ENCODE peak calls at places on chromosomes 6 and 20, in six cellular contexts. L is brain microvascular endothelial cell; V is uterus; T is GM23248; E is naive thymus-derived CD4-positive, alpha-beta T cell; M is heart left ventricle. H is an unnamed sample.

GRCh38 chr20:54545959-54546358 is 70.6 kb downstream of the DOK5 start:
- DNase-seq in L (peak; percentile 34), V (no peak), T (peak; percentile 4), E (no peak), M (no peak), H (no peak)

GRCh38 chr6:89353702-89354392 is 1.3 kb upstream of the UBE2J1 start:
- DNase-seq in L (no peak), V (no peak), T (no peak), E (no peak), M (no peak), H (no peak)

GRCh38 chr6:168274046-168274952 is 45.3 kb downstream of the DACT2 start:
- DNase-seq in L (no peak), V (no peak), T (no peak), E (no peak), M (no peak), H (no peak)

GRCh38 chr20:45181639-45182038 is 6.9 kb downstream of the PI3 start:
- DNase-seq in L (no peak), V (no peak), T (peak; percentile 17), E (no peak), M (no peak), H (peak; percentile 28)

GRCh38 chr20:24948939-24949679 is at the start of gene CST7:
- DNase-seq in L (no peak), V (no peak), T (no peak), E (peak; percentile 82), M (peak; percentile 82), H (peak; percentile 16)

GRCh38 chr6:71123051-71123450 is 165.6 kb upstream of the OGFRL1 start:
- DNase-seq in L (peak; percentile 64), V (no peak), T (no peak), E (no peak), M (no peak), H (no peak)

GRCh38 chr20:45372646-45373352 is 5.3 kb downstream of the TP53TG5 start:
- DNase-seq in L (no peak), V (no peak), T (peak; percentile 72), E (no peak), M (no peak), H (no peak)

GRCh38 chr6:18985958-18986357 is 598.8 kb downstream of the RNF144B start:
- DNase-seq in L (no peak), V (no peak), T (no peak), E (no peak), M (no peak), H (no peak)

GRCh38 chr6:33013608-33014007 is 4.2 kb upstream of the HLA-DOA start:
- DNase-seq in L (no peak), V (no peak), T (no peak), E (no peak), M (no peak), H (no peak)

GRCh38 chr20:2302369-2302768 is 6.6 kb downstream of the TGM3 start:
- DNase-seq in L (no peak), V (no peak), T (no peak), E (no peak), M (no peak), H (no peak)

GRCh38 chr20:50562262-50562701 is 52.1 kb downstream of the PTPN1 start:
- DNase-seq in L (no peak), V (no peak), T (no peak), E (no peak), M (no peak), H (no peak)

GRCh38 chr20:50560867-50561266 is 50.7 kb downstream of the PTPN1 start:
- DNase-seq in L (no peak), V (no peak), T (no peak), E (no peak), M (no peak), H (no peak)

GRCh38 chr20:50563133-50563944 is 53.2 kb downstream of the PTPN1 start:
- DNase-seq in L (no peak), V (no peak), T (no peak), E (no peak), M (no peak), H (no peak)

GRCh38 chr20:50559856-50560623 is 49.9 kb downstream of the PTPN1 start:
- DNase-seq in L (no peak), V (no peak), T (no peak), E (no peak), M (no peak), H (no peak)

DNA sequence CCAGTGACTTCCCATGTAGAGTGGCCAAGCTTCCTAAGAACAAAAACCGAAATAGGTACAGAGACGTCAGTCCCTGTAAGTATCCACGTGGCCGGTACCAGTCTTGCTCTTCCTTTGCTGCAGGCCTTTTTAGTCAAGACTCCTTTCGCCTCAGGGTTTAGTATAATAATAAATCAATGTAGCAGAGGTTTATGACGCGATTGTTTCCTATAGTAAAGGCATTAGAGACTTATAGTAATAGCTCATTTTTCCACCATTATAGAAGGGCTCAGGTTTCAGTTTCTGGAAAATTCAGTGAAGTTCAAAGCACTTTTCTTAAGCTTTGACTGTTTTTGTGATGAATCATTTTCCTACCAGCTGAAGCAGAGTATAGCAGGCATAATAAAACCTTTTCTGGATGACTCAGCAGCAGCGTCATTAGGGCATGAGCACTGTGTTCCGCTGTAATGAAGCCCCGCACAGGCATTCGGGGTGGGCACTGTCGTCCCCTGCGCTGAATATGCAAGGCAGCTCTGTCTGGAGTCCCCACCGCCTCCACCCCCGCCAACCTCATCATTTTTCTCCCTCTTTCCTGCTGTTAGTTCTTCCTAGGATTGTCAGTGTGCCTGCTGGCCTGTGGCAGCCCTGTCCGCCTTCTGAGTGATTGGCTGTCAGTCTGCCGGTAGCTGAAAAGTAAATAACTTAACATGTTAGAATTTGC is 51.3 kb downstream of the PTPN1 start:
- DNase-seq in L (peak; percentile 92), V (peak; percentile 76), T (peak; percentile 96), E (no peak), M (no peak), H (peak; percentile 84)
- H3K4me3 ChIP-seq in L (peak overlapping the region; percentile 20), V (no peak overlapping the region), T (peak overlapping the region; percentile 9), E (no peak overlapping the region), M (no peak overlapping the region), H (no peak overlapping the region)

GRCh38 chr6:1553562-1554088 is 56.1 kb upstream of the FOXC1 start:
- DNase-seq in L (no peak), V (no peak), T (peak; percentile 31), E (no peak), M (no peak), H (no peak)
- H3K4me3 ChIP-seq in L (no peak overlapping the region), V (no peak overlapping the region), T (peak overlapping the region; percentile 77), E (no peak overlapping the region), M (no peak overlapping the region), H (no peak overlapping the region)

GRCh38 chr6:76052314-76052713 is 20.1 kb downstream of the IMPG1 start:
- DNase-seq in L (no peak), V (no peak), T (no peak), E (no peak), M (no peak), H (no peak)
- H3K4me3 ChIP-seq in L (no peak overlapping the region), V (no peak overlapping the region), T (no peak overlapping the region), E (no peak overlapping the region), M (no peak overlapping the region), H (no peak overlapping the region)

GRCh38 chr6:85674604-85675003 is 31.9 kb upstream of the SYNCRIP start:
- DNase-seq in L (no peak), V (no peak), T (no peak), E (no peak), M (no peak), H (no peak)
- H3K4me3 ChIP-seq in L (no peak overlapping the region), V (no peak overlapping the region), T (peak overlapping the region; percentile 81), E (peak overlapping the region; percentile 98), M (no peak overlapping the region), H (no peak overlapping the region)

DNA sequence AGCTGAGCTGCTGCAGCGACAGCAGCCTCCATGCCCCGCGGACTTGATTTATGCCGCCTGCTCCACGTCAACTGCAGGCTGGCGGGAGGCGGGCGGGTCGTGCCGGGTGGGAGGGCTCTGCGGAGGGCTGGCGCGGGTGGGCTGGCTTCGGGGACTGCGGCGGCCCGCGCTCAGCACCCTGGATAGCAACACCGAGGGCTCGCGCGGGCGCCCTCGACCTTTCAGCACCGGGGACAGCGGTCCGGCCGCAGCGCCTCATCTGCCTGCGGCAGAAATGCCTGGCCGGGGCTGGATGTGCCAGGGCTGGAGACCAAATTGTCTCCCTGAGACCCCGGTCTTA is 792 bp downstream of the SNAP25 start:
- DNase-seq in L (peak; percentile 26), V (peak; percentile 72), T (peak; percentile 71), E (peak; percentile 41), M (peak; percentile 84), H (no peak)
- H3K4me3 ChIP-seq in L (peak overlapping the region; percentile 72), V (peak overlapping the region; percentile 36), T (no peak overlapping the region), E (no peak overlapping the region), M (no peak overlapping the region), H (no peak overlapping the region)

GRCh38 chr6:35603326-35604202 is 85.2 kb downstream of the FKBP5 start:
- DNase-seq in L (no peak), V (no peak), T (peak; percentile 30), E (no peak), M (no peak), H (no peak)
- H3K4me3 ChIP-seq in L (no peak overlapping the region), V (no peak overlapping the region), T (no peak overlapping the region), E (peak overlapping the region; percentile 58), M (no peak overlapping the region), H (no peak overlapping the region)

H was measured in AG09309.